ENCODE peak calls at places on chromosome 10, in eight cellular contexts. One of them, this sample, is unnamed.

GRCh38 chr10:31120392-31120791 is 88.7 kb upstream of the ZNF438 start:
- DNase-seq in H1: no peak
- DNase-seq in transverse colon: no peak
- DNase-seq in CD4-positive, alpha-beta memory T cell: no peak
- DNase-seq in astrocyte of the cerebellum: no peak
- DNase-seq in AG04450: no peak
- DNase-seq in fibroblast of the aortic adventitia: no peak
- DNase-seq in CD8-positive, alpha-beta memory T cell: no peak
- DNase-seq in this sample: no peak

GRCh38 chr10:114367041-114367675 is 37.1 kb downstream of the AFAP1L2 start:
- DNase-seq in H1: no peak
- DNase-seq in transverse colon: no peak
- DNase-seq in CD4-positive, alpha-beta memory T cell: no peak
- DNase-seq in astrocyte of the cerebellum: no peak
- DNase-seq in AG04450: no peak
- DNase-seq in fibroblast of the aortic adventitia: no peak
- DNase-seq in CD8-positive, alpha-beta memory T cell: no peak
- DNase-seq in this sample: peak; percentile 49

GRCh38 chr10:17006631-17007161 is 122.9 kb downstream of the CUBN start:
- DNase-seq in H1: no peak
- DNase-seq in transverse colon: no peak
- DNase-seq in CD4-positive, alpha-beta memory T cell: no peak
- DNase-seq in astrocyte of the cerebellum: no peak
- DNase-seq in AG04450: no peak
- DNase-seq in fibroblast of the aortic adventitia: no peak
- DNase-seq in CD8-positive, alpha-beta memory T cell: peak; percentile 38
- DNase-seq in this sample: no peak

GRCh38 chr10:112135604-112136003 is 48.0 kb downstream of the GPAM start:
- DNase-seq in H1: no peak
- DNase-seq in transverse colon: no peak
- DNase-seq in CD4-positive, alpha-beta memory T cell: no peak
- DNase-seq in astrocyte of the cerebellum: no peak
- DNase-seq in AG04450: no peak
- DNase-seq in fibroblast of the aortic adventitia: no peak
- DNase-seq in CD8-positive, alpha-beta memory T cell: no peak
- DNase-seq in this sample: no peak

GRCh38 chr10:24246365-24246764 is 37.4 kb downstream of the KIAA1217 start:
- DNase-seq in H1: no peak
- DNase-seq in transverse colon: no peak
- DNase-seq in CD4-positive, alpha-beta memory T cell: no peak
- DNase-seq in astrocyte of the cerebellum: no peak
- DNase-seq in AG04450: no peak
- DNase-seq in fibroblast of the aortic adventitia: no peak
- DNase-seq in CD8-positive, alpha-beta memory T cell: no peak
- DNase-seq in this sample: no peak

GRCh38 chr10:69890065-69890831 is 88.5 kb downstream of the COL13A1 start:
- DNase-seq in H1: no peak
- DNase-seq in transverse colon: no peak
- DNase-seq in CD4-positive, alpha-beta memory T cell: no peak
- DNase-seq in astrocyte of the cerebellum: no peak
- DNase-seq in AG04450: no peak
- DNase-seq in fibroblast of the aortic adventitia: no peak
- DNase-seq in CD8-positive, alpha-beta memory T cell: no peak
- DNase-seq in this sample: no peak

GRCh38 chr10:86348321-86349210 is 18.0 kb downstream of the GRID1 start:
- DNase-seq in H1: no peak
- DNase-seq in transverse colon: no peak
- DNase-seq in CD4-positive, alpha-beta memory T cell: no peak
- DNase-seq in astrocyte of the cerebellum: no peak
- DNase-seq in AG04450: no peak
- DNase-seq in fibroblast of the aortic adventitia: no peak
- DNase-seq in CD8-positive, alpha-beta memory T cell: no peak
- DNase-seq in this sample: no peak

GRCh38 chr10:130169136-130169888 is 33.1 kb downstream of the GLRX3 start:
- DNase-seq in H1: no peak
- DNase-seq in transverse colon: no peak
- DNase-seq in CD4-positive, alpha-beta memory T cell: no peak
- DNase-seq in astrocyte of the cerebellum: peak; percentile 84
- DNase-seq in AG04450: no peak
- DNase-seq in fibroblast of the aortic adventitia: no peak
- DNase-seq in CD8-positive, alpha-beta memory T cell: no peak
- DNase-seq in this sample: peak; percentile 4

GRCh38 chr10:78972160-78972946 is 96.4 kb upstream of the ZMIZ1 start:
- DNase-seq in H1: no peak
- DNase-seq in transverse colon: peak; percentile 59
- DNase-seq in CD4-positive, alpha-beta memory T cell: no peak
- DNase-seq in astrocyte of the cerebellum: peak; percentile 61
- DNase-seq in AG04450: no peak
- DNase-seq in fibroblast of the aortic adventitia: peak; percentile 76
- DNase-seq in CD8-positive, alpha-beta memory T cell: no peak
- DNase-seq in this sample: peak; percentile 33

GRCh38 chr10:91198781-91199180 is 21.7 kb upstream of the PCGF5 start:
- DNase-seq in H1: no peak
- DNase-seq in transverse colon: no peak
- DNase-seq in CD4-positive, alpha-beta memory T cell: peak; percentile 51
- DNase-seq in astrocyte of the cerebellum: no peak
- DNase-seq in AG04450: no peak
- DNase-seq in fibroblast of the aortic adventitia: peak; percentile 93
- DNase-seq in CD8-positive, alpha-beta memory T cell: peak; percentile 31
- DNase-seq in this sample: peak; percentile 74

GRCh38 chr10:89242340-89242680 is 9.3 kb downstream of the LIPA start:
- DNase-seq in H1: no peak
- DNase-seq in transverse colon: no peak
- DNase-seq in CD4-positive, alpha-beta memory T cell: no peak
- DNase-seq in astrocyte of the cerebellum: no peak
- DNase-seq in AG04450: no peak
- DNase-seq in fibroblast of the aortic adventitia: no peak
- DNase-seq in CD8-positive, alpha-beta memory T cell: no peak
- DNase-seq in this sample: no peak

GRCh38 chr10:87817873-87818504 is at the start of gene ATAD1:
- DNase-seq in H1: peak; percentile 59
- DNase-seq in transverse colon: peak; percentile 90
- DNase-seq in CD4-positive, alpha-beta memory T cell: peak; percentile 91
- DNase-seq in astrocyte of the cerebellum: peak; percentile 32
- DNase-seq in AG04450: peak; percentile 44
- DNase-seq in fibroblast of the aortic adventitia: peak; percentile 78
- DNase-seq in CD8-positive, alpha-beta memory T cell: peak; percentile 93
- DNase-seq in this sample: peak; percentile 44

GRCh38 chr10:77279207-77279606 is 358.4 kb downstream of the KCNMA1 start:
- DNase-seq in H1: no peak
- DNase-seq in transverse colon: no peak
- DNase-seq in CD4-positive, alpha-beta memory T cell: no peak
- DNase-seq in astrocyte of the cerebellum: peak; percentile 19
- DNase-seq in AG04450: no peak
- DNase-seq in fibroblast of the aortic adventitia: no peak
- DNase-seq in CD8-positive, alpha-beta memory T cell: peak; percentile 39
- DNase-seq in this sample: no peak

GRCh38 chr10:4776234-4776638 is 49.8 kb upstream of the AKR1E2 start:
- DNase-seq in H1: no peak
- DNase-seq in transverse colon: no peak
- DNase-seq in CD4-positive, alpha-beta memory T cell: no peak
- DNase-seq in astrocyte of the cerebellum: no peak
- DNase-seq in AG04450: no peak
- DNase-seq in fibroblast of the aortic adventitia: no peak
- DNase-seq in CD8-positive, alpha-beta memory T cell: no peak
- DNase-seq in this sample: no peak

GRCh38 chr10:37489658-37490003 is 364.2 kb downstream of the ANKRD30A start:
- DNase-seq in H1: no peak
- DNase-seq in transverse colon: no peak
- DNase-seq in CD4-positive, alpha-beta memory T cell: no peak
- DNase-seq in astrocyte of the cerebellum: no peak
- DNase-seq in AG04450: no peak
- DNase-seq in fibroblast of the aortic adventitia: no peak
- DNase-seq in CD8-positive, alpha-beta memory T cell: no peak
- DNase-seq in this sample: no peak
- H3K4me3 ChIP-seq in H1: no peak overlapping the region
- H3K4me3 ChIP-seq in transverse colon: no peak overlapping the region
- H3K4me3 ChIP-seq in CD4-positive, alpha-beta memory T cell: no peak overlapping the region
- H3K4me3 ChIP-seq in astrocyte of the cerebellum: no peak overlapping the region
- H3K4me3 ChIP-seq in AG04450: no peak overlapping the region
- H3K4me3 ChIP-seq in fibroblast of the aortic adventitia: no peak overlapping the region
- H3K4me3 ChIP-seq in CD8-positive, alpha-beta memory T cell: no peak overlapping the region
- H3K4me3 ChIP-seq in this sample: no peak overlapping the region

GRCh38 chr10:133412381-133412711 is 12.1 kb downstream of the SPRN start:
- DNase-seq in H1: no peak
- DNase-seq in transverse colon: no peak
- DNase-seq in CD4-positive, alpha-beta memory T cell: no peak
- DNase-seq in astrocyte of the cerebellum: no peak
- DNase-seq in AG04450: no peak
- DNase-seq in fibroblast of the aortic adventitia: no peak
- DNase-seq in CD8-positive, alpha-beta memory T cell: no peak
- DNase-seq in this sample: no peak
- H3K4me3 ChIP-seq in H1: no peak overlapping the region
- H3K4me3 ChIP-seq in transverse colon: no peak overlapping the region
- H3K4me3 ChIP-seq in CD4-positive, alpha-beta memory T cell: no peak overlapping the region
- H3K4me3 ChIP-seq in astrocyte of the cerebellum: no peak overlapping the region
- H3K4me3 ChIP-seq in AG04450: no peak overlapping the region
- H3K4me3 ChIP-seq in fibroblast of the aortic adventitia: no peak overlapping the region
- H3K4me3 ChIP-seq in CD8-positive, alpha-beta memory T cell: no peak overlapping the region
- H3K4me3 ChIP-seq in this sample: no peak overlapping the region

GRCh38 chr10:43202657-43203490 is 64.0 kb downstream of the RASGEF1A start:
- DNase-seq in H1: peak; percentile 93
- DNase-seq in transverse colon: peak; percentile 46
- DNase-seq in CD4-positive, alpha-beta memory T cell: peak; percentile 21
- DNase-seq in astrocyte of the cerebellum: no peak
- DNase-seq in AG04450: no peak
- DNase-seq in fibroblast of the aortic adventitia: no peak
- DNase-seq in CD8-positive, alpha-beta memory T cell: no peak
- DNase-seq in this sample: no peak

GRCh38 chr10:43204394-43204942 is 62.4 kb downstream of the RASGEF1A start:
- DNase-seq in H1: no peak
- DNase-seq in transverse colon: no peak
- DNase-seq in CD4-positive, alpha-beta memory T cell: no peak
- DNase-seq in astrocyte of the cerebellum: no peak
- DNase-seq in AG04450: no peak
- DNase-seq in fibroblast of the aortic adventitia: no peak
- DNase-seq in CD8-positive, alpha-beta memory T cell: no peak
- DNase-seq in this sample: no peak

GRCh38 chr10:43202224-43202656 is 64.0 kb downstream of the CSGALNACT2 start:
- DNase-seq in H1: no peak
- DNase-seq in transverse colon: peak; percentile 34
- DNase-seq in CD4-positive, alpha-beta memory T cell: peak; percentile 44
- DNase-seq in astrocyte of the cerebellum: no peak
- DNase-seq in AG04450: no peak
- DNase-seq in fibroblast of the aortic adventitia: no peak
- DNase-seq in CD8-positive, alpha-beta memory T cell: peak; percentile 42
- DNase-seq in this sample: no peak

GRCh38 chr10:43204943-43205671 is 61.8 kb downstream of the RASGEF1A start:
- DNase-seq in H1: no peak
- DNase-seq in transverse colon: peak; percentile 38
- DNase-seq in CD4-positive, alpha-beta memory T cell: peak; percentile 52
- DNase-seq in astrocyte of the cerebellum: peak; percentile 18
- DNase-seq in AG04450: peak; percentile 11
- DNase-seq in fibroblast of the aortic adventitia: peak; percentile 42
- DNase-seq in CD8-positive, alpha-beta memory T cell: peak; percentile 37
- DNase-seq in this sample: peak; percentile 17

GRCh38 chr10:43203491-43204393 is 63.1 kb downstream of the RASGEF1A start:
- DNase-seq in H1: no peak
- DNase-seq in transverse colon: no peak
- DNase-seq in CD4-positive, alpha-beta memory T cell: no peak
- DNase-seq in astrocyte of the cerebellum: no peak
- DNase-seq in AG04450: no peak
- DNase-seq in fibroblast of the aortic adventitia: no peak
- DNase-seq in CD8-positive, alpha-beta memory T cell: no peak
- DNase-seq in this sample: no peak
- H3K4me3 ChIP-seq in H1: peak overlapping the region; percentile 71
- H3K4me3 ChIP-seq in transverse colon: no peak overlapping the region
- H3K4me3 ChIP-seq in CD4-positive, alpha-beta memory T cell: no peak overlapping the region
- H3K4me3 ChIP-seq in astrocyte of the cerebellum: no peak overlapping the region
- H3K4me3 ChIP-seq in AG04450: no peak overlapping the region
- H3K4me3 ChIP-seq in fibroblast of the aortic adventitia: peak overlapping the region; percentile 22
- H3K4me3 ChIP-seq in CD8-positive, alpha-beta memory T cell: no peak overlapping the region
- H3K4me3 ChIP-seq in this sample: peak overlapping the region; percentile 55

GRCh38 chr10:53491774-53492173 is 719.2 kb upstream of the MBL2 start:
- DNase-seq in H1: no peak
- DNase-seq in transverse colon: no peak
- DNase-seq in CD4-positive, alpha-beta memory T cell: no peak
- DNase-seq in astrocyte of the cerebellum: no peak
- DNase-seq in AG04450: no peak
- DNase-seq in fibroblast of the aortic adventitia: no peak
- DNase-seq in CD8-positive, alpha-beta memory T cell: no peak
- DNase-seq in this sample: no peak

GRCh38 chr10:53490553-53490952 is 718.0 kb upstream of the MBL2 start:
- DNase-seq in H1: no peak
- DNase-seq in transverse colon: no peak
- DNase-seq in CD4-positive, alpha-beta memory T cell: no peak
- DNase-seq in astrocyte of the cerebellum: no peak
- DNase-seq in AG04450: no peak
- DNase-seq in fibroblast of the aortic adventitia: no peak
- DNase-seq in CD8-positive, alpha-beta memory T cell: no peak
- DNase-seq in this sample: no peak

GRCh38 chr10:53489783-53490182 is 717.2 kb upstream of the MBL2 start:
- DNase-seq in H1: no peak
- DNase-seq in transverse colon: no peak
- DNase-seq in CD4-positive, alpha-beta memory T cell: no peak
- DNase-seq in astrocyte of the cerebellum: no peak
- DNase-seq in AG04450: no peak
- DNase-seq in fibroblast of the aortic adventitia: no peak
- DNase-seq in CD8-positive, alpha-beta memory T cell: no peak
- DNase-seq in this sample: no peak

GRCh38 chr10:53489331-53489730 is 716.7 kb upstream of the MBL2 start:
- DNase-seq in H1: no peak
- DNase-seq in transverse colon: no peak
- DNase-seq in CD4-positive, alpha-beta memory T cell: no peak
- DNase-seq in astrocyte of the cerebellum: no peak
- DNase-seq in AG04450: no peak
- DNase-seq in fibroblast of the aortic adventitia: no peak
- DNase-seq in CD8-positive, alpha-beta memory T cell: no peak
- DNase-seq in this sample: no peak

DNA sequence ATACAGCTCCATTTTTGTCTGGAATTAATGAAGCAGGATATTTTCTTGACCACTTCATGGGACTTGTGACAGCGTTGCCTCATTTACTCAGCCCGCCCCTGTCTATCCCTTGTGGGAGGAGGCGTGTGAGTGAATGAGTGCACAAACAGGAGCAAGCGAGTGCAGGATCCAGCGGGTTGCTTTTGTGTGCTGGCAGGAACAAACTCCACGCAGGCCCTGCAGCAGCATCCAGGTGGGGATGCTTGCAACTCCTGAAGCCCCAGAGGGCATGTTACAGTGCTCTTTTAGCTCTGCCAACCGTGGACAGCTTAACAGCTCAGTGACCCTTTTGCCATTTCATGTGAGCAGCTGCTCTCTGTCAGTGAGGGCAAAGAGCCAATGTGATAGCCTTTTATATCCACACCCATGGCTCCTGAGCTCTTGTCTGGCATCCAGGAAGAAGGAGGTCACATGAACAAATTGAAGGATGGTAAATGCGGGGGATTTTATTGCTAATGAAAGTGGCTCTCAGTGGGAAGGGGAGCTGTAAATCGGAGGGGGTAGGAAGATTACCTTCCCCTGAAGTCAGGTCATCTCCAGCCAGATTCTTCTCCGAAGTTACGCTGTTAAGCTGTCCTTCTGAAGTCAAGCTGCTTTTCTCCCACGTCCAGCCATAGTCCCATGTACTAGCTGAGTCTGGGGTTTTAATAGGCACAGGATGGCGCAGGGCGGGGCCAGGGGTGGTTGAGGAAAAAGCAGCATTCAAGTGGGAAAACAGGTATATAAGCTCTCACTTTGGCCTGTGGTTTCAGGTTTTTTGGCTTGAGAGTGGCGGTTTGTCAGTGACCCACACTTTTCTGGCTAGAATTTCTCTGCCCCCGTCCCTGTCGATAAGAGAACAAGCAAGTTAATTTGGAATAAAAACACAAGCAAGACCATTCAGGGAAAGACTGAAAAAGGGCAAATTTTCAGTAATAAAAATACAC is 714.7 kb upstream of the MBL2 start:
- DNase-seq in H1: no peak
- DNase-seq in transverse colon: no peak
- DNase-seq in CD4-positive, alpha-beta memory T cell: no peak
- DNase-seq in astrocyte of the cerebellum: no peak
- DNase-seq in AG04450: no peak
- DNase-seq in fibroblast of the aortic adventitia: no peak
- DNase-seq in CD8-positive, alpha-beta memory T cell: no peak
- DNase-seq in this sample: no peak
- H3K4me3 ChIP-seq in H1: no peak overlapping the region
- H3K4me3 ChIP-seq in transverse colon: no peak overlapping the region
- H3K4me3 ChIP-seq in CD4-positive, alpha-beta memory T cell: no peak overlapping the region
- H3K4me3 ChIP-seq in astrocyte of the cerebellum: no peak overlapping the region
- H3K4me3 ChIP-seq in AG04450: no peak overlapping the region
- H3K4me3 ChIP-seq in fibroblast of the aortic adventitia: no peak overlapping the region
- H3K4me3 ChIP-seq in CD8-positive, alpha-beta memory T cell: no peak overlapping the region
- H3K4me3 ChIP-seq in this sample: no peak overlapping the region

This sample was measured in skeletal muscle cell.